ENCODE peak calls at places on chromosomes 13 and 19, in five cellular contexts. J, X, M, R and K are unnamed samples.

GRCh38 chr13:33676700-33677048 is 141.3 kb upstream of the RFC3 start:
- DNase-seq in R (peak), J (peak), X (no peak), M (no peak), K (peak)

GRCh38 chr13:65594255-65594654 is 1635.9 kb downstream of the PCDH9 start:
- DNase-seq in X (no peak), M (no peak), R (no peak), J (no peak), K (no peak)

GRCh38 chr13:23421596-23421995 is 11.9 kb downstream of the SACS start:
- DNase-seq in M (no peak), J (no peak), X (no peak), R (no peak), K (no peak)

GRCh38 chr13:90891329-90891728 is 456.2 kb upstream of the MIR17HG start:
- DNase-seq in R (no peak), J (no peak), M (no peak), X (no peak), K (no peak)

GRCh38 chr13:106182404-106182803 is 353.1 kb downstream of the EFNB2 start:
- DNase-seq in R (no peak), M (no peak), X (no peak), J (no peak), K (no peak)

GRCh38 chr19:48874309-48875135 is 2.3 kb downstream of the PPP1R15A start:
- DNase-seq in J (no peak), R (no peak), M (no peak), X (no peak), K (no peak)

GRCh38 chr19:50050406-50051223 is 24.8 kb downstream of the ZNF473 start:
- DNase-seq in M (peak), J (peak), X (peak), R (peak), K (peak)

GRCh38 chr13:40617801-40618356 is 48.6 kb downstream of the FOXO1 start:
- DNase-seq in X (no peak), R (no peak), M (no peak), J (no peak), K (no peak)

GRCh38 chr19:49355890-49356289 is 6.3 kb downstream of the TEAD2 start:
- DNase-seq in J (no peak), R (no peak), X (no peak), M (no peak), K (no peak)

GRCh38 chr19:43425567-43426392 is 11.1 kb downstream of the TEX101 start:
- DNase-seq in M (no peak), J (no peak), R (peak), X (no peak), K (peak)

GRCh38 chr13:87877477-87877876 is 206.3 kb downstream of the SLITRK5 start:
- DNase-seq in R (no peak), J (no peak), M (no peak), X (no peak), K (no peak)

GRCh38 chr19:48368942-48369341 is 4.8 kb downstream of the SYNGR4 start:
- DNase-seq in X (no peak), J (no peak), R (no peak), M (no peak), K (peak)